ENCODE peak calls at places on chromosomes 16 and 17, in four cellular contexts. One of them, this sample, is unnamed.

GRCh38 chr17:77502626-77503292 is 362.0 kb downstream of the SEC14L1 start:
- DNase-seq in IMR-90: no peak
- DNase-seq in uterus: peak; percentile 13
- DNase-seq in endodermal cell: peak; percentile 47
- DNase-seq in this sample: no peak

GRCh38 chr16:69107311-69107962 is 2.0 kb downstream of the HAS3 start:
- DNase-seq in endodermal cell: peak; percentile 81
- DNase-seq in uterus: no peak
- DNase-seq in IMR-90: no peak
- DNase-seq in this sample: peak; percentile 51

GRCh38 chr16:4313563-4314531 is 2.0 kb upstream of the GLIS2 start:
- DNase-seq in endodermal cell: peak; percentile 93
- DNase-seq in uterus: no peak
- DNase-seq in IMR-90: no peak
- DNase-seq in this sample: no peak

GRCh38 chr16:1932050-1933028 is 10.7 kb downstream of the MSRB1 start:
- DNase-seq in uterus: no peak
- DNase-seq in IMR-90: no peak
- DNase-seq in endodermal cell: peak; percentile 86
- DNase-seq in this sample: peak; percentile 53

GRCh38 chr16:49854227-49855203 is 1.4 kb downstream of the ZNF423 start:
- DNase-seq in IMR-90: no peak
- DNase-seq in uterus: no peak
- DNase-seq in endodermal cell: peak; percentile 81
- DNase-seq in this sample: no peak

GRCh38 chr17:68161644-68162428 is 86.0 kb upstream of the AMZ2 start:
- DNase-seq in IMR-90: no peak
- DNase-seq in uterus: peak; percentile 27
- DNase-seq in endodermal cell: peak; percentile 44
- DNase-seq in this sample: no peak

GRCh38 chr16:69329369-69330285 is 761 bp downstream of the PDF start:
- DNase-seq in IMR-90: no peak
- DNase-seq in uterus: no peak
- DNase-seq in endodermal cell: peak; percentile 67
- DNase-seq in this sample: peak; percentile 60

GRCh38 chr16:80544326-80544725 is 3.5 kb downstream of the DYNLRB2 start:
- DNase-seq in IMR-90: no peak
- DNase-seq in endodermal cell: no peak
- DNase-seq in uterus: no peak
- DNase-seq in this sample: peak; percentile 39

GRCh38 chr17:15377608-15378007 is 36.2 kb upstream of the TEKT3 start:
- DNase-seq in IMR-90: peak; percentile 54
- DNase-seq in endodermal cell: peak; percentile 16
- DNase-seq in uterus: no peak
- DNase-seq in this sample: no peak

GRCh38 chr17:44829558-44830358 is at the start of gene GJC1:
- DNase-seq in IMR-90: no peak
- DNase-seq in uterus: peak; percentile 60
- DNase-seq in endodermal cell: peak; percentile 89
- DNase-seq in this sample: peak; percentile 37

GRCh38 chr17:2090210-2090641 is 35.3 kb downstream of the HIC1 start:
- DNase-seq in IMR-90: no peak
- DNase-seq in uterus: peak; percentile 18
- DNase-seq in endodermal cell: no peak
- DNase-seq in this sample: no peak

GRCh38 chr17:43114101-43114691 is 11.0 kb downstream of the BRCA1 start:
- DNase-seq in endodermal cell: no peak
- DNase-seq in IMR-90: no peak
- DNase-seq in uterus: no peak
- DNase-seq in this sample: no peak

GRCh38 chr17:28745777-28746473 is 2.1 kb downstream of the TRAF4 start:
- DNase-seq in uterus: no peak
- DNase-seq in IMR-90: no peak
- DNase-seq in endodermal cell: peak; percentile 80
- DNase-seq in this sample: peak; percentile 96

GRCh38 chr16:81937305-81938038 is 73.8 kb downstream of the SDR42E1 start:
- DNase-seq in uterus: no peak
- DNase-seq in endodermal cell: no peak
- DNase-seq in IMR-90: no peak
- DNase-seq in this sample: peak; percentile 81

GRCh38 chr16:75218256-75219076 is at the start of gene CTRB1:
- DNase-seq in IMR-90: no peak
- DNase-seq in endodermal cell: no peak
- DNase-seq in uterus: no peak
- DNase-seq in this sample: no peak

GRCh38 chr17:14488958-14489550 is 188.2 kb downstream of the HS3ST3B1 start:
- DNase-seq in IMR-90: no peak
- DNase-seq in endodermal cell: no peak
- DNase-seq in uterus: no peak
- DNase-seq in this sample: no peak

GRCh38 chr16:64892843-64893242 is 229.0 kb downstream of the CDH11 start:
- DNase-seq in uterus: no peak
- DNase-seq in endodermal cell: no peak
- DNase-seq in IMR-90: peak; percentile 93
- DNase-seq in this sample: peak; percentile 93

GRCh38 chr17:44759096-44759915 is 518 bp downstream of the ADAM11 start:
- DNase-seq in endodermal cell: peak; percentile 79
- DNase-seq in uterus: no peak
- DNase-seq in IMR-90: no peak
- DNase-seq in this sample: no peak

GRCh38 chr16:57504001-57504400 is 17.7 kb upstream of the DOK4 start:
- DNase-seq in uterus: no peak
- DNase-seq in IMR-90: no peak
- DNase-seq in endodermal cell: no peak
- DNase-seq in this sample: no peak

GRCh38 chr17:40530988-40531971 is 29.9 kb upstream of the TNS4 start:
- DNase-seq in endodermal cell: peak; percentile 61
- DNase-seq in uterus: peak; percentile 27
- DNase-seq in IMR-90: no peak
- DNase-seq in this sample: no peak

GRCh38 chr16:20897253-20897896 is 2.8 kb downstream of the DCUN1D3 start:
- DNase-seq in uterus: no peak
- DNase-seq in endodermal cell: no peak
- DNase-seq in IMR-90: peak; percentile 71
- DNase-seq in this sample: peak; percentile 74

GRCh38 chr16:27427538-27427937 is 25.6 kb downstream of the IL21R start:
- DNase-seq in IMR-90: no peak
- DNase-seq in uterus: no peak
- DNase-seq in endodermal cell: no peak
- DNase-seq in this sample: no peak
- H3K4me3 ChIP-seq in IMR-90: no peak overlapping the region
- H3K4me3 ChIP-seq in uterus: no peak overlapping the region
- H3K4me3 ChIP-seq in endodermal cell: no peak overlapping the region
- H3K4me3 ChIP-seq in this sample: no peak overlapping the region

GRCh38 chr16:15037745-15038144 is 18.1 kb downstream of the NTAN1 start:
- DNase-seq in endodermal cell: no peak
- DNase-seq in IMR-90: no peak
- DNase-seq in uterus: no peak
- DNase-seq in this sample: no peak

GRCh38 chr16:15038689-15039088 is 17.2 kb downstream of the NTAN1 start:
- DNase-seq in IMR-90: no peak
- DNase-seq in uterus: no peak
- DNase-seq in endodermal cell: no peak
- DNase-seq in this sample: no peak

GRCh38 chr16:15043344-15043743 is 12.5 kb downstream of the NTAN1 start:
- DNase-seq in uterus: no peak
- DNase-seq in endodermal cell: no peak
- DNase-seq in IMR-90: peak; percentile 25
- DNase-seq in this sample: peak; percentile 80

GRCh38 chr16:15044286-15044685 is 11.6 kb downstream of the NTAN1 start:
- DNase-seq in endodermal cell: no peak
- DNase-seq in IMR-90: no peak
- DNase-seq in uterus: no peak
- DNase-seq in this sample: no peak

DNA sequence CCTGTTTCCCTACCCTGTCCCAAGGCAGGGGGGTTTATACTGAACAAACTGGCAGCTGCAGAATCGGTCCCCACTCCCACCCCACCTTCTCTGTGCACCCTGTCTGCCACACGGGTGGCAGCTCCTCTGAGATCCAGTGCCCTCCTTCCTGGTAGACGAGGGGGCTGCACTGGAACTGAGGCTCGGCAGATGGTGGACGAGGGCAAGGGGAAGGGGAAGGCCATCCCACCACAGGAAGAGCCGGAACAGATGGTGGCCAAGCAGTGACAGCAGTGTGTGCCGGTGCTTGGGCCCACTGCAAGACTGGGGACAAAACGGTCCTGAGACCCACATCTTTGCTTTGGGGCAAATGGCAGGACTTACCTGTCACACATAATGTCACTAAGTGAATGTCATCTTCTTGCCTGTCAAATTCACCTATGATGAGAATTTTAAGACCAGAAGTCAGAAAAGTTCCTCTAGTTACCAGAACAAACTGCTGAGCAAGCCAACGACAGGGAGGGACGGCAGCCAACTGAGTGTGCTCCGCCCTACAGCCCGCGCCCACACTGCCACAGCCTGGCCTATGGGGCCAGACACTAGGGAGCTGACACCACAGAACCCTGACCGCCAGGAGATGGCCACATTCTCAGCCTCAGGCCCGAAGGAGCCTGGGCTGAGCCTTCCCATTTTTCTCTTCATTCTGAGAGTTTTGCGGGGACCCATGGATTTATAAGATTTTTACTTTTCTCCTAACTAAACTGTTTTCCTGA is 14.4 kb downstream of the NTAN1 start:
- DNase-seq in endodermal cell: peak; percentile 76
- DNase-seq in uterus: peak; percentile 57
- DNase-seq in IMR-90: peak; percentile 48
- DNase-seq in this sample: no peak
- TF ChIP-seq CTCF in endodermal cell: peak; percentile 32
- TF ChIP-seq CTCF in uterus: no peak
- TF ChIP-seq CTCF in IMR-90: peak; percentile 9
- TF ChIP-seq CTCF in this sample: no peak

GRCh38 chr17:79814624-79814965 is 17.7 kb upstream of the CBX8 start:
- DNase-seq in IMR-90: no peak
- DNase-seq in uterus: no peak
- DNase-seq in endodermal cell: peak; percentile 83
- DNase-seq in this sample: no peak

GRCh38 chr17:79812206-79812968 is 15.5 kb upstream of the CBX8 start:
- DNase-seq in IMR-90: no peak
- DNase-seq in endodermal cell: peak; percentile 68
- DNase-seq in uterus: no peak
- DNase-seq in this sample: no peak

GRCh38 chr17:79812969-79813825 is 16.3 kb upstream of the CBX8 start:
- DNase-seq in IMR-90: no peak
- DNase-seq in uterus: no peak
- DNase-seq in endodermal cell: peak; percentile 80
- DNase-seq in this sample: no peak

GRCh38 chr17:79814966-79815835 is 18.3 kb upstream of the CBX8 start:
- DNase-seq in uterus: no peak
- DNase-seq in IMR-90: no peak
- DNase-seq in endodermal cell: peak; percentile 81
- DNase-seq in this sample: peak; percentile 60

DNA sequence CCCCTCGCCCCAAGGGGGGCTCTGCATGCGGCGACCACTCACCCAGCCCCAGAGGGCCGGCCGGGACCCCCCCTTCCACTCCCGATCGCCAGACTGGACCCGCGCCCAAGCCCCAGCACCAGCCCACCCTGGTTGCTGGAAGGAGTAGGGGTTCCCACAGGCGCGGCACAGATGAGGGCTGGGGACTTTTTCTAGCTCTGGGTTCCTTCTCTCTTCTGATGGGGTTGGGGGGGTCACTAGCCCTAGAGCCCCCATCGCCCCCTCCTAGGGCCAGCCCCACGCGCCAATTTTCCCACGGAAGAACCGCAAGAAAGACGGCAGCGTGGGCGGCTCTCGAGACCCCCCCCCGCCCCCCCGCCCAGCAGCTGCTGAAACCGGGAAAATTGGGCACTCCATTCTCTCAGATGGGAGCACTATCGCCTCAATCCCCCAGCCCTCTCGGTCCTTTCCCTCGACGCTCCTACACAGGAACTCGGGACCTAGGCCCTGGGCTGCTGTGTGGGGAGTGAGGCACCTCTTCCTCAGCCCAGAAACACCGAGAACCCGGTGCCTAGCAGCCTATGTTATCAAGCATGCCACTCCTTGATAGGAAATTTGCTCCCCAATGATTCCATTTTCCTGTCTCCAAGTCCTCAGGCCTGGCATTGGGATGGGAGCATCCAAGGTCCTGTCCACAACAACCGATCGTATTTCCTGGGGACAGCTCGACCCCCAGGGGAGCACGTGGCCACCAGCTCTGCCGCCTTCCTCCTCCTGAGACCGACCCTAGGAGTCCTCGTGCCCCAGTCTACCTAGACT is 17.1 kb upstream of the CBX8 start:
- DNase-seq in IMR-90: no peak
- DNase-seq in endodermal cell: peak; percentile 80
- DNase-seq in uterus: no peak
- DNase-seq in this sample: no peak
- H3K4me3 ChIP-seq in IMR-90: no peak overlapping the region
- H3K4me3 ChIP-seq in endodermal cell: no peak overlapping the region
- H3K4me3 ChIP-seq in uterus: no peak overlapping the region
- H3K4me3 ChIP-seq in this sample: no peak overlapping the region

GRCh38 chr17:50511058-50511457 is 2.8 kb downstream of the MYCBPAP start:
- DNase-seq in endodermal cell: peak; percentile 45
- DNase-seq in IMR-90: peak; percentile 50
- DNase-seq in uterus: no peak
- DNase-seq in this sample: peak; percentile 39

GRCh38 chr17:50506298-50506697 is 1.9 kb upstream of the MYCBPAP start:
- DNase-seq in endodermal cell: peak; percentile 37
- DNase-seq in IMR-90: no peak
- DNase-seq in uterus: no peak
- DNase-seq in this sample: no peak

GRCh38 chr17:50507871-50508572 is at the start of gene MYCBPAP:
- DNase-seq in IMR-90: peak; percentile 68
- DNase-seq in endodermal cell: peak; percentile 93
- DNase-seq in uterus: peak; percentile 81
- DNase-seq in this sample: peak; percentile 55

GRCh38 chr17:50505731-50506130 is 2.5 kb upstream of the MYCBPAP start:
- DNase-seq in endodermal cell: no peak
- DNase-seq in IMR-90: no peak
- DNase-seq in uterus: no peak
- DNase-seq in this sample: peak; percentile 73

DNA sequence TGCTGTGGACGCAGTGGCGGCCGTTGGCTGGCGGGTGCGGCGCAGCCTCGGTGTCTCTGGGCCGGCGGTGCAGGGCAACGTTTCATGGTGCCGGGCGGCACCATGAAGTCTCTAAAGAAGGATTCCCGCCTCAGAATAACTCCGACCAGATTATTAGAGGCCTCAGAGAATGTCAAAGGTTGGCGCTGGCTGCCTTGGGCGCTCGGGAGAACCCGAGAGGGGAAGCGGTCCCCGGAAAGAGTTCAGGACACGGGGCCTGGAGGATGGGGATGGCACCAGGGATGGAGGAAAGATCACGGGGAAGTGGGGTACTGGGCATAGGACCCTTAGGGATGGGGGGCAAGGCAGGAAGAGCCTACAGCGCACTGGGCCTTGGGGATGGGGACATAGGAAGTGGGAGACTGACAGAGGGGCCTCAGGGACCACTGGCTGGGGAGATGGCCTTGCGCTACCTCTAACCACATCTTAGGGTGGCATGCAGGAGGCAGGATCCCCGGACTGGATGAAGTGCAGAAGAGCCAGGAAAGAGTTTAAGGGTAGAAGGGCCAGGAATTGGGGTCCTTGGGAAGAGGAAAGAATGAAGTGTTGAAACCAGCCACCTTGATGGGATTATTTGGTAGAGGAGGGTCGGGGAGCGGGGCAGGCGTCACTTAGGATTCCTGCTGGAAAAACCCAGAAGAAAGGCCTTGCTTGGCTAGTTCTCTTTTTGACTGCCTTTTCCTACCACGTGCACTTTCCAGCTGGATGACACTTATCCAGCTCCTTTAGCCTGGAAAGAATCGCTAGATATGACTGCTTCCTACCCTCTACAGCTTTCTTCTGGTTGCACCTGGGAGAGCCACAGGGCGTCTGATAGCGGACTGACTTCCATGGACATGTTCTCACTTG is 578 bp downstream of the MYCBPAP start:
- DNase-seq in IMR-90: no peak
- DNase-seq in endodermal cell: no peak
- DNase-seq in uterus: no peak
- DNase-seq in this sample: no peak
- TF ChIP-seq CTCF in IMR-90: no peak
- TF ChIP-seq CTCF in endodermal cell: no peak
- TF ChIP-seq CTCF in uterus: no peak
- TF ChIP-seq CTCF in this sample: no peak